ENCODE peak calls at places on chromosomes 1 and 21, in four cellular contexts. C is H1, F is neuronal stem cell, R is IMR-90. Z is an unnamed sample.
A peak's percentile ranks its signal among the peaks of the same experiment; 100 is the strongest.

GRCh38 chr1:203084588-203085527 is 954 bp downstream of the MYOG start:
- DNase-seq in F (no peak), C (peak; percentile 47), R (no peak), Z (peak; percentile 78)

GRCh38 chr21:38631676-38632075 is 133.4 kb upstream of the ERG start:
- DNase-seq in R (no peak), F (no peak), C (no peak), Z (no peak)

GRCh38 chr1:29903767-29904166 is 667.4 kb downstream of the PTPRU start:
- DNase-seq in R (no peak), F (no peak), C (no peak), Z (no peak)

GRCh38 chr1:26305667-26306289 is 658 bp downstream of the UBXN11 start:
- DNase-seq in F (no peak), R (no peak), C (no peak), Z (no peak)

GRCh38 chr21:31795992-31796391 is 64.1 kb upstream of the SCAF4 start:
- DNase-seq in F (no peak), C (no peak), R (no peak), Z (no peak)

GRCh38 chr1:53413175-53414001 is 45.8 kb upstream of the DMRTB1 start:
- DNase-seq in R (peak; percentile 89), C (no peak), F (no peak), Z (no peak)

GRCh38 chr21:43991447-43991991 is 20.6 kb upstream of the TRAPPC10 start:
- DNase-seq in F (no peak), C (no peak), R (no peak), Z (no peak)

GRCh38 chr1:40450491-40451237 is 388 bp downstream of the ZFP69B start:
- DNase-seq in R (peak; percentile 93), C (no peak), F (no peak), Z (peak; percentile 52)

GRCh38 chr21:46120301-46121285 is 22.7 kb downstream of the COL6A2 start:
- DNase-seq in F (no peak), R (no peak), C (no peak), Z (peak; percentile 21)

GRCh38 chr1:226215239-226215638 is 8.2 kb upstream of the MIXL1 start:
- DNase-seq in R (no peak), C (no peak), F (no peak), Z (no peak)

GRCh38 chr1:109877320-109877771 is 33.3 kb upstream of the CSF1 start:
- DNase-seq in R (peak; percentile 94), F (peak; percentile 37), C (peak; percentile 49), Z (peak; percentile 83)

GRCh38 chr1:54744696-54745095 is 19.6 kb downstream of the PARS2 start:
- DNase-seq in C (no peak), R (no peak), F (no peak), Z (no peak)

GRCh38 chr1:184225501-184226487 is 161.0 kb upstream of the C1orf21 start:
- DNase-seq in C (no peak), R (no peak), F (no peak), Z (no peak)

GRCh38 chr1:110123224-110123623 is 11.0 kb downstream of the UBL4B start:
- DNase-seq in R (peak; percentile 15), F (no peak), C (no peak), Z (no peak)

GRCh38 chr1:93876284-93876683 is 2.7 kb downstream of the DNTTIP2 start:
- DNase-seq in R (no peak), F (no peak), C (no peak), Z (no peak)

GRCh38 chr21:44370771-44371410 is 17.5 kb downstream of the TRPM2 start:
- DNase-seq in C (no peak), F (no peak), R (no peak), Z (no peak)

GRCh38 chr1:188170935-188171334 is 1342.2 kb downstream of the PLA2G4A start:
- DNase-seq in F (no peak), R (no peak), C (no peak), Z (no peak)

GRCh38 chr1:204417231-204417997 is 5.8 kb upstream of the PPP1R15B start:
- DNase-seq in R (peak; percentile 97), F (no peak), C (no peak), Z (no peak)

GRCh38 chr1:53135735-53136114 is 6.7 kb downstream of the SLC1A7 start:
- DNase-seq in F (no peak), C (no peak), R (peak; percentile 89), Z (no peak)

GRCh38 chr1:245085508-245086095 is 69.2 kb upstream of the KIF26B start:
- DNase-seq in R (peak; percentile 97), C (no peak), F (no peak), Z (no peak)

GRCh38 chr1:28684937-28685336 is 16.4 kb downstream of the GMEB1 start:
- DNase-seq in C (no peak), R (no peak), F (no peak), Z (no peak)

GRCh38 chr1:214417545-214418210 is 133.7 kb downstream of the PTPN14 start:
- DNase-seq in C (no peak), F (no peak), R (no peak), Z (no peak)

GRCh38 chr1:214418380-214418779 is 133.0 kb downstream of the PTPN14 start:
- DNase-seq in F (no peak), R (no peak), C (no peak), Z (no peak)

GRCh38 chr1:214414691-214415090 is 133.7 kb downstream of the SMYD2 start:
- DNase-seq in R (no peak), C (no peak), F (no peak), Z (no peak)

GRCh38 chr1:214415131-214415530 is 134.2 kb downstream of the SMYD2 start:
- DNase-seq in R (no peak), C (no peak), F (no peak), Z (no peak)

DNA sequence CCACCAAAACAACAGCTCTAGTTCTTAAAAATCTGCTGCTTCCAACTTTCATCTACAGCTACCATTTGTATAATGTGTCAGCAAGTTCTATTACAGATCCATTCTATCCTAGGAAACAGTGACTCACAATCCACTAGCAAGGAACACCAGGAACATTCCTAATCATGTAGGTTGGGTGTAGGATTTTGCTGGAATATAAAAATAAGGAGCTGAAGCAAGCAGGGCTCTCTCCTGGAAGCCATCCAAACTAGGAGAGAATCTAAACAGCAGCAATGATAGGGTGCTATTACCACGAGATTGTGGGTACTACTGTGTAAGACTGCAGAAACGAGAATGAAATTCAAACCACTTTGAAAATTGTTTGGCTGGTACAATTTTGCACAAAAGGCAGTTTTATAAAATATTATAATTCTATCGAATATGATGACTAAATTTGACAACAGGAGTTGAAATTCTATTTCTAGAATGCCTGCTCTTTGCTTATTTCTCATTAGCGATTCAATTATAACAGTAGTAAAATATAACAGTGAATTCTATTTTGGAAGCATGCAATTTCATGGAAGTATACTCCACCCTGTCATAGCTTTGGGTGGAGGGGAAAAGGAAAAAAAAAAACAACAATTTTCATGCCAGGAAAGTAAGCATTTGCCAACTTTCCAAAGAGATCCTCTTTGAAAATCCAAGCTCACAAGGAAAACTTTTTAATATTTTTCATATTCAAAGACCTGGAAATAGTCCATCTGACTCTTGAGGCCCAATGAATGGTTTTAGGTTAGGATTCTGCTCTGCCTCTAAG is 134.8 kb downstream of the PTPN14 start:
- DNase-seq in R (peak; percentile 80), F (no peak), C (no peak), Z (no peak)
- H2BK120ac ChIP-seq in R (no peak overlapping the region), F (no peak overlapping the region), C (no peak overlapping the region), Z (no peak overlapping the region)

GRCh38 chr1:209422281-209422680 is 161.2 kb upstream of the CAMK1G start:
- DNase-seq in F (no peak), R (no peak), C (no peak), Z (no peak)

GRCh38 chr1:209425959-209426358 is 157.6 kb upstream of the CAMK1G start:
- DNase-seq in F (no peak), R (no peak), C (no peak), Z (no peak)

GRCh38 chr1:209417761-209418160 is 165.8 kb upstream of the CAMK1G start:
- DNase-seq in C (no peak), F (no peak), R (no peak), Z (no peak)

GRCh38 chr1:209416660-209417059 is 166.9 kb upstream of the CAMK1G start:
- DNase-seq in C (no peak), F (no peak), R (no peak), Z (no peak)

DNA sequence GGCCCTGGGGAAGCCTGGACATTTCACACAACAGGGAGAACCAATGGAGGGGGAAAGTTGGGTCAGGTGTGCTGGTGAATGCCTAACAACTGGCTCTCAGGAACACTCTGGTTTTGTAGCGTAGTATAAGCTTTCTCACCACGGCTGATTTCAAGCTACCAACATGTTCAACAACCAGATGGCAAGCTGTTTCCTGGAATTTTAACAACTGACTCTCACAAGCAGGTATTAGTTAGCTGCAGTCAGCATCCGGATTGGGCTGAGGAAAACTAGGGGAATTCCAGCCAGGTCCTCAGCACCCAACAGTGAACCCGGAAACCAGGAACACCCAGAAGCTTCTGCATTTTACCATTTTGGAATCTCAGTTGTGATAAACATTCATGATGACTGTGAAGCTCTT is 162.3 kb upstream of the CAMK1G start:
- DNase-seq in F (no peak), C (no peak), R (no peak), Z (no peak)
- H3K14ac ChIP-seq in F (no peak overlapping the region), C (no peak overlapping the region), R (no peak overlapping the region), Z (no peak overlapping the region)

GRCh38 chr1:236397173-236397759 is 3.2 kb downstream of the EDARADD start:
- DNase-seq in F (no peak), C (no peak), R (no peak), Z (no peak)

GRCh38 chr1:236395780-236396664 is 1.9 kb downstream of the EDARADD start:
- DNase-seq in C (no peak), R (no peak), F (peak; percentile 26), Z (peak; percentile 45)

GRCh38 chr1:236396665-236397043 is 2.6 kb downstream of the EDARADD start:
- DNase-seq in F (no peak), C (no peak), R (no peak), Z (no peak)

GRCh38 chr1:236394016-236394481 is at the start of gene EDARADD:
- DNase-seq in C (no peak), F (no peak), R (no peak), Z (no peak)

GRCh38 chr1:236394905-236395779 is 1.1 kb downstream of the EDARADD start:
- DNase-seq in C (no peak), F (peak; percentile 46), R (no peak), Z (peak; percentile 73)
- H2BK120ac ChIP-seq in C (no peak overlapping the region), F (peak overlapping the region; percentile 27), R (no peak overlapping the region), Z (no peak overlapping the region)

GRCh38 chr1:95325337-95325736 is 91.3 kb downstream of the RWDD3 start:
- DNase-seq in F (no peak), C (no peak), R (no peak), Z (no peak)
- H3K14ac ChIP-seq in F (no peak overlapping the region), C (no peak overlapping the region), R (no peak overlapping the region), Z (no peak overlapping the region)

DNA sequence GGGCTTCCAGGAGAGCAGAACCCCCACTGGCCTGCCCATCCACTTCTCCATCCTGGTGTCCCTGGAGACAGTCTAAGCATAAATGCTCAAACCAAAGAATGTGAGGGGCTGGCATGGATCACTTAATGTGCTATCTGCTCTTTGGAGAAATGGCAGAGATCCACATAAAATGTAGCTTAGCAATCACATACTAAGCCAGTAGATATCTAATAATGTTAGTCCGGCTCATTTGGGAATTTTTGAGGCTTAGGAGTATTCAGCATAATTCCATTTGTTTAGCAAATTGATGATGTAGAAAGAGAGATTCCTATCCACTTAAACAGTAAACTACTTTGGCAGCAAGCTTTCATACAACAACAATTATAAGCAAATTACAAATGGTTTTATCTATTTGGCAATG is 90.7 kb downstream of the TENT5C start:
- DNase-seq in F (no peak), C (no peak), R (peak; percentile 82), Z (no peak)
- H2BK120ac ChIP-seq in F (no peak overlapping the region), C (no peak overlapping the region), R (peak overlapping the region; percentile 83), Z (no peak overlapping the region)

GRCh38 chr1:9539165-9539828 is at the start of gene SLC25A33:
- DNase-seq in R (peak; percentile 97), F (peak; percentile 97), C (peak; percentile 81), Z (peak; percentile 96)
- H3K14ac ChIP-seq in R (peak within 1 kb of the TSS; percentile 71), F (peak within 1 kb of the TSS; percentile 14), C (no peak within 1 kb of the TSS), Z (peak within 1 kb of the TSS; percentile 4)